ENCODE peak calls at places on chromosomes 6 and 20, in six cellular contexts. Q is mesendoderm, X is IMR-90, A is H9, V is mesenchymal stem cell, J is H1. C is an unnamed sample.
A peak's percentile ranks its signal among the peaks of the same experiment; 100 is the strongest.

GRCh38 chr6:82370788-82371187 is 7.2 kb downstream of the TPBG start:
- DNase-seq in Q (no peak), X (no peak), A (peak; percentile 34), V (no peak), J (no peak), C (no peak)

GRCh38 chr6:83707829-83708545 is 914 bp downstream of the SNAP91 start:
- DNase-seq in Q (peak; percentile 37), X (no peak), A (peak; percentile 56), V (peak; percentile 1), J (peak; percentile 9), C (peak; percentile 14)

GRCh38 chr6:89048985-89049384 is 31.6 kb upstream of the PNRC1 start:
- DNase-seq in Q (no peak), X (peak; percentile 13), A (no peak), V (peak; percentile 52), J (no peak), C (no peak)

GRCh38 chr20:63035284-63036185 is 28.8 kb upstream of the BHLHE23 start:
- DNase-seq in Q (no peak), X (no peak), A (no peak), V (no peak), J (no peak), C (no peak)

GRCh38 chr20:47607208-47607613 is 105.5 kb downstream of the NCOA3 start:
- DNase-seq in Q (peak; percentile 17), X (peak; percentile 56), A (no peak), V (peak; percentile 75), J (no peak), C (no peak)

GRCh38 chr6:108407952-108408351 is 113.1 kb downstream of the AFG1L start:
- DNase-seq in Q (no peak), X (no peak), A (no peak), V (no peak), J (no peak), C (no peak)

GRCh38 chr6:57421503-57421902 is 104.1 kb downstream of the PRIM2 start:
- DNase-seq in Q (no peak), X (no peak), A (no peak), V (no peak), J (no peak), C (no peak)

GRCh38 chr20:41249781-41250281 is 67.7 kb downstream of the ZHX3 start:
- DNase-seq in Q (peak; percentile 90), X (peak; percentile 29), A (peak; percentile 86), V (peak; percentile 82), J (peak; percentile 56), C (peak; percentile 48)

GRCh38 chr6:26538572-26538902 is 371 bp downstream of the HMGN4 start:
- DNase-seq in Q (peak; percentile 85), X (peak; percentile 12), A (no peak), V (no peak), J (no peak), C (no peak)

GRCh38 chr20:34343458-34344255 is 19.4 kb upstream of the ITCH start:
- DNase-seq in Q (peak; percentile 66), X (no peak), A (no peak), V (no peak), J (no peak), C (no peak)

GRCh38 chr20:36466089-36466488 is 75.2 kb upstream of the MYL9 start:
- DNase-seq in Q (no peak), X (no peak), A (no peak), V (peak; percentile 28), J (no peak), C (no peak)

GRCh38 chr6:106692112-106692822 is 62.9 kb downstream of the QRSL1 start:
- DNase-seq in Q (peak; percentile 64), X (peak; percentile 15), A (peak; percentile 81), V (peak; percentile 1), J (peak; percentile 50), C (peak; percentile 20)

GRCh38 chr6:56727097-56727845 is 84.6 kb upstream of the DST start:
- DNase-seq in Q (peak; percentile 88), X (no peak), A (no peak), V (no peak), J (no peak), C (no peak)

DNA sequence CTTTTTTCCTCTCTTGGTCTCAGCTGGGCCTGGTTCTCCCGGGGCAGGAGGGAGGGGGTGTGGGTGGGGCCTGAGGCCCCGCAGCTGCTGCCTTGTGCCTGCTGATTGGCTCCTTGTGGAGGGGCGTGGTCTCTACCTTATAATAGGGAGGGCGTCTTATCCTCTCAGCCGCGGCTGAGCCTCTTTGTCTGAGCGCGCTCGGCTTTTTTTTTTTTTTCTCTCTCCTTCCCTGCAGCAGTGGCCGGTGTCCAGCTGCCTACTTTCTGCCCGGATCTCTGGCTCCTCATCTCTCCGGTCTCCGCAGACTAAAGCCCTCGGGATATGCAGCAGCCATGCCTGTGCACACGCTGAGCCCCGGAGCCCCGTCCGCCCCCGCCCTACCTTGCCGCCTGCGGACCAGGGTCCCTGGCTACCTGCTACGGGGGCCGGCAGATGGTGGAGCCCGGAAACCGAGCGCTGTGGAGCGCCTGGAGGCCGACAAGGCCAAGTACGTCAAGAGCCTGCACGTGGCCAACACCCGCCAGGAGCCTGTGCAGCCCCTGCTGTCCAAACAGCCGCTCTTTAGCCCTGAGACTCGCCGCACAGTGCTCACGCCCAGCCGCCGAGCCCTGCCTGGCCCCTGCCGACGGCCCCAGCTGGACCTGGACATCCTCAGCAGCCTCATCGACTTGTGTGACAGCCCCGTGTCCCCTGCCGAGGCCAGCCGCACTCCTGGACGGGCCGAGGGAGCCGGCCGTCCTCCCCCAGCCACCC is 11.1 kb downstream of the FAM110A start:
- DNase-seq in Q (peak; percentile 97), X (peak; percentile 87), A (peak; percentile 95), V (peak; percentile 92), J (peak; percentile 67), C (peak; percentile 88)
- H4K8ac ChIP-seq in Q (no peak overlapping the region), X (no peak overlapping the region), A (no peak overlapping the region), V (peak overlapping the region; percentile 76), J (peak overlapping the region; percentile 78), C (no peak overlapping the region)

GRCh38 chr6:43996614-43997341 is 130.5 kb downstream of the MRPL14 start:
- DNase-seq in Q (no peak), X (no peak), A (no peak), V (no peak), J (no peak), C (no peak)

GRCh38 chr6:43993881-43994523 is 133.2 kb downstream of the MRPL14 start:
- DNase-seq in Q (no peak), X (no peak), A (no peak), V (no peak), J (no peak), C (no peak)

GRCh38 chr6:43992783-43993505 is 134.3 kb downstream of the MRPL14 start:
- DNase-seq in Q (no peak), X (no peak), A (no peak), V (no peak), J (no peak), C (no peak)

GRCh38 chr6:43997342-43997677 is 129.9 kb downstream of the MRPL14 start:
- DNase-seq in Q (no peak), X (no peak), A (no peak), V (no peak), J (no peak), C (no peak)

GRCh38 chr6:43995137-43995536 is 132.1 kb downstream of the MRPL14 start:
- DNase-seq in Q (no peak), X (no peak), A (no peak), V (no peak), J (no peak), C (no peak)
- H2BK15ac ChIP-seq in Q (no peak overlapping the region), X (no peak overlapping the region), A (no peak overlapping the region), V (peak overlapping the region; percentile 26), J (peak overlapping the region; percentile 88), C (no peak overlapping the region)

GRCh38 chr6:166381381-166381732 is 1.4 kb downstream of the MPC1 start:
- DNase-seq in Q (no peak), X (no peak), A (no peak), V (no peak), J (no peak), C (no peak)
- H3K23ac ChIP-seq in Q (no peak overlapping the region), X (no peak overlapping the region), A (no peak overlapping the region), V (no peak overlapping the region), J (no peak overlapping the region), C (no peak overlapping the region)

GRCh38 chr20:23670361-23670760 is 18.5 kb downstream of the CST4 start:
- DNase-seq in Q (no peak), X (no peak), A (no peak), V (no peak), J (no peak), C (no peak)

GRCh38 chr20:23669866-23670265 is 19.0 kb downstream of the CST4 start:
- DNase-seq in Q (no peak), X (no peak), A (no peak), V (no peak), J (no peak), C (no peak)

GRCh38 chr20:23672158-23672557 is 16.7 kb downstream of the CST4 start:
- DNase-seq in Q (no peak), X (no peak), A (no peak), V (no peak), J (no peak), C (no peak)

GRCh38 chr20:23671479-23671878 is 17.4 kb downstream of the CST4 start:
- DNase-seq in Q (no peak), X (no peak), A (no peak), V (no peak), J (no peak), C (no peak)

DNA sequence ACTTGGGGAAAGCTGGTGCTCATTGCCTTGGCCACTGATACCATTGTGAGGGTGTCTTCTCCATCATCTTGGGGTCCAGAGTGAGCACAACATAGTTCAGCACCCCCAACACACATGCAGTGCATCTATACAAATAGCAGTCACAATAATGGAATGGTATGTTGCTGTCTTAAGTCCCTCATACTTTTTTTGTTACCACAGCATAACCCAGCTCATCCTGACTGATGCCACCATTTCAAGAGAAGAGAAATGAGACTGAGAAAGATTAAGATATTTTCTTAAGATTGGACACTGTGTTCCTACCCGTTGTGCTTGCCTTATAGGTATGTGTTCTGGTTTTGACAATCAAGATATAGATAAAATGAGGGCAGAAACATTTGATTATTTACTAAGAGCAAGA is 15.6 kb downstream of the CST4 start:
- DNase-seq in Q (no peak), X (no peak), A (no peak), V (no peak), J (no peak), C (no peak)
- H4K8ac ChIP-seq in Q (no peak overlapping the region), X (no peak overlapping the region), A (no peak overlapping the region), V (no peak overlapping the region), J (no peak overlapping the region), C (no peak overlapping the region)

GRCh38 chr6:9405825-9406224 is 970.5 kb upstream of the SLC35B3 start:
- DNase-seq in Q (peak; percentile 11), X (no peak), A (no peak), V (no peak), J (no peak), C (no peak)
- H2BK15ac ChIP-seq in Q (no peak overlapping the region), X (peak overlapping the region; percentile 80), A (no peak overlapping the region), V (no peak overlapping the region), J (no peak overlapping the region), C (no peak overlapping the region)

GRCh38 chr6:36930483-36930882 is 24.1 kb upstream of the PI16 start:
- DNase-seq in Q (no peak), X (no peak), A (no peak), V (no peak), J (no peak), C (no peak)
- H3K23ac ChIP-seq in Q (no peak overlapping the region), X (peak overlapping the region; percentile 53), A (no peak overlapping the region), V (no peak overlapping the region), J (no peak overlapping the region), C (no peak overlapping the region)

GRCh38 chr6:157322792-157323113 is 566 bp downstream of the TMEM242 start:
- DNase-seq in Q (no peak), X (no peak), A (no peak), V (no peak), J (no peak), C (no peak)
- H4K8ac ChIP-seq in Q (no peak overlapping the region), X (peak overlapping the region; percentile 98), A (no peak overlapping the region), V (no peak overlapping the region), J (peak overlapping the region; percentile 97), C (no peak overlapping the region)